ENCODE peak calls at places on chromosomes 3 and 15, in five cellular contexts. J, U, B, E and Y are unnamed samples.

GRCh38 chr3:112519424-112520001 is 20.2 kb upstream of the BTLA start:
- DNase-seq in U (peak; percentile 81), J (no peak), B (peak; percentile 29), E (no peak), Y (peak; percentile 33)

GRCh38 chr3:142027713-142028112 is 121.6 kb downstream of the TFDP2 start:
- DNase-seq in E (no peak), U (peak; percentile 80), J (no peak), B (no peak), Y (no peak)

GRCh38 chr15:57122080-57122845 is 203.8 kb downstream of the TCF12 start:
- DNase-seq in U (no peak), E (no peak), B (no peak), J (no peak), Y (no peak)

GRCh38 chr3:78927787-78928186 is 840.0 kb downstream of the ROBO1 start:
- DNase-seq in B (no peak), J (no peak), U (no peak), E (no peak), Y (no peak)

GRCh38 chr15:89201465-89202005 is 19.8 kb downstream of the RLBP1 start:
- DNase-seq in U (no peak), J (no peak), B (no peak), E (no peak), Y (no peak)

GRCh38 chr3:28575748-28576589 is 227.3 kb upstream of the AZI2 start:
- DNase-seq in U (no peak), J (peak; percentile 26), B (no peak), E (peak; percentile 15), Y (no peak)

GRCh38 chr15:98743177-98743576 is 94.8 kb downstream of the IGF1R start:
- DNase-seq in E (no peak), B (no peak), U (no peak), J (no peak), Y (no peak)

GRCh38 chr3:32296251-32297204 is 58.0 kb downstream of the CMTM8 start:
- DNase-seq in U (peak; percentile 68), J (peak; percentile 61), B (peak; percentile 82), E (peak; percentile 55), Y (peak; percentile 54)

GRCh38 chr3:141311496-141312358 is 56.6 kb upstream of the ZBTB38 start:
- DNase-seq in J (peak; percentile 99), E (peak; percentile 98), B (peak; percentile 97), U (peak; percentile 98), Y (peak; percentile 99)

GRCh38 chr3:65904016-65904415 is 134.7 kb downstream of the MAGI1 start:
- DNase-seq in E (no peak), U (no peak), J (no peak), B (no peak), Y (no peak)

GRCh38 chr3:152417181-152417580 is 148.5 kb downstream of the MBNL1 start:
- DNase-seq in J (no peak), U (no peak), B (no peak), E (no peak), Y (no peak)

GRCh38 chr3:168622795-168623194 is 527.1 kb upstream of the GOLIM4 start:
- DNase-seq in J (no peak), U (no peak), E (no peak), B (no peak), Y (no peak)

GRCh38 chr15:49855917-49856637 is 235.2 kb downstream of the DTWD1 start:
- DNase-seq in B (no peak), J (peak; percentile 22), E (no peak), U (no peak), Y (no peak)

DNA sequence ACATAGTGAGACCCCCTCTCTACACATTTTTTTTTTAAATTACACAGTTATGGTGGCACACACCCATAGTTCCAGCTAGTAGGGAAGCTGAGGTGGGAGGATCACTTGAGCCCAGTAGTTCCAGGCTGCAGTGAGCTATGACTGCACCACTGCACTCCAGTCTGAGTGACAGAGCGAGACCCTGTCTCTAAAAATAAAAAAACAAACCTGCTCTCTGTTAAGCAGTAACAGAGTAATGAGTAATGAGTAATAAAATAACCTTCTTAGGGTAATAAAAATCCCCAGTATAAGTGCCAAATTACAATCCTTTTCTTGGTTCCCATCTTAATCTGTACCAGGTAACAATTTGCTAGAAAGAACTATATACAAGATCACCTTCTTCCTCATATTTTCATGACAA is 65.9 kb upstream of the PLXND1 start:
- DNase-seq in B (no peak), J (no peak), U (no peak), E (no peak), Y (no peak)
- TF ChIP-seq CTCF in B (no peak), J (no peak), U (no peak), E (no peak), Y (no peak)

GRCh38 chr15:41017051-41017735 is 63.9 kb downstream of the CHAC1 start:
- DNase-seq in U (no peak), J (no peak), E (no peak), B (no peak), Y (no peak)

GRCh38 chr15:41020829-41021228 is 67.6 kb downstream of the CHAC1 start:
- DNase-seq in U (no peak), J (no peak), E (no peak), B (no peak), Y (no peak)

GRCh38 chr15:41019174-41019573 is 65.9 kb downstream of the CHAC1 start:
- DNase-seq in E (no peak), U (no peak), B (no peak), J (no peak), Y (no peak)

GRCh38 chr15:41020311-41020710 is 67.0 kb downstream of the CHAC1 start:
- DNase-seq in E (no peak), U (no peak), J (no peak), B (no peak), Y (no peak)

GRCh38 chr15:41018534-41018933 is 65.3 kb downstream of the CHAC1 start:
- DNase-seq in J (no peak), E (no peak), B (no peak), U (no peak), Y (peak; percentile 37)
- H3K36me3 ChIP-seq in J (peaks cover 78% of the 10 kb centered on the region), E (peaks cover 42% of the 10 kb centered on the region), B (peaks cover 89% of the 10 kb centered on the region), U (peaks cover 95% of the 10 kb centered on the region), Y (peaks cover 17% of the 10 kb centered on the region)

DNA sequence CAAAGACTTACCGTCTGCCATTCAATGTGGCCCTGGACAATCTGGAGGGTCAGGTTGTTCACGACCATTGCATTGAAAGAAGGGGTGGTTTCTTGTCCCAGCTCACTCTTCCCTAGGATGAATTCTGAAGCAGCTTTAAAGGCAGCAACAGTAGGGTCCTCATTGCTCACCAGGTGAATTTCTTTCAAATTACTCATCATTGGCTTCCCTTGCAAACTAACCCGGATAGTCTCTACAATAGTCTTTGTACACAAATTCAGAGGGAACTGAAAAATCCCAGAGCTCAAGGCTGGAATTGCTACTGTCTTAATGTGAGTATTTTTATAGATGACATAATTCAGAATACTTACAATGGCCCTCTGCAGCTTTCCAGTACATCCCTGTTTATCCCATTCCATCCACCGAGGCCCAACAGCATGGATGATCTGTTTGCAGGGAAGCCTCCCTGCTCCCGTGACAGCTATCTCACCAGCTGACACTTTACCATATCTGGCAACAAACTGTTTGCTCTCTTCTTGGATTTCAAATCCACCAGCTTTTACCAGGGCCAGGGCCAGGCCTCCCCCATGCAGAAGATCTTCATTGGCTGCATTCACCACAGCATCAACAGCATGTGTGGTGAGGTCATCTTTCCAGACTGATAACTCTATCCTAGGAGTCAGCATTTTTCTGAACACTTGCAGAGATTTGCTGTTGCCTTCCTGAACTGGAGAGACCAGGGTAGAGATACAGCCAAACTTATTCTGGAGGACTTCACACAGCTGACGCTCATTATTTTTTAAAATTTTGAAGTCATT is 8.6 kb downstream of the PARP9 start:
- DNase-seq in U (no peak), E (no peak), B (no peak), J (no peak), Y (no peak)
- H3K4me3 ChIP-seq in U (no peak overlapping the region), E (no peak overlapping the region), B (no peak overlapping the region), J (no peak overlapping the region), Y (no peak overlapping the region)

DNA sequence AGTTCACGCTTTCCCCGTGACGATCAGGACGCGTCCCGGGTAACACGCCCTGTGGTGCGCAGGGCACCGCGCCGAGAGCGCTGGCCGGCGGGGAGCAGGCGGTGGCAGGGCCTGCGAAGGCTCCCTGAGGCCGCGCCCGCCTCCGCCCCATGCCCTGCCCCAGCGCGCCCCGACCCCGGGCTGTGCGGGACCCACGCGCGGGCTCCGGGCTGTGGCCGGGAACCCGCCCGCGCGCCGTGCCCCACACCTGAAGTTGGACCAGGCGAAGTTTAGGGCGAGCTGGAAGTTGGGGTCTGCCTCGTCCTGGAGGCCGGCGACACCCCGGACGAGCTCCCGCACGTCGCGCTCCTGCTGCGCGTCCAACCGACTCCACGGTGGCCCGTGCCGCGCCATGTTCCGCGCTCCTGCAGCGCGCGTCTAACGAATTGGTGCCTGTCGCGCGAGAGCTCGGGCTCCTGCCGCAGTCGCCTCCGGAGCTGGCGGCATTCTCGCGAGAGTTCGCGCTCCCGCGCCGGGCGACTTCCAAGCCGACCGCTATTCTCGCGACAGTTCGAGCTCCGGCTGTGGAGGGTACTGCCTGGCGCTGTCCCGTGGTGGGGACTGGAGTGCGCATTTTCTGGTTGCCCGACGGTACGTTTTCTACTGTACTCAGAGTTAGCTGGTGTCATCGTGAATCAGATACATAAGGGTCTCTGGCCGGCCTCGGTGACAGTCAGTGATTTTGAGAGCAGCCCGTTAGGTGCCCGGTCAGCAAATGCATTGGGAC is at the start of gene TUBGCP5:
- DNase-seq in J (peak; percentile 98), B (peak; percentile 92), E (peak; percentile 98), U (peak; percentile 99), Y (peak; percentile 97)
- TF ChIP-seq CTCF in J (peak; percentile 38), B (peak; percentile 64), E (peak; percentile 69), U (peak; percentile 32), Y (peak; percentile 10)

DNA sequence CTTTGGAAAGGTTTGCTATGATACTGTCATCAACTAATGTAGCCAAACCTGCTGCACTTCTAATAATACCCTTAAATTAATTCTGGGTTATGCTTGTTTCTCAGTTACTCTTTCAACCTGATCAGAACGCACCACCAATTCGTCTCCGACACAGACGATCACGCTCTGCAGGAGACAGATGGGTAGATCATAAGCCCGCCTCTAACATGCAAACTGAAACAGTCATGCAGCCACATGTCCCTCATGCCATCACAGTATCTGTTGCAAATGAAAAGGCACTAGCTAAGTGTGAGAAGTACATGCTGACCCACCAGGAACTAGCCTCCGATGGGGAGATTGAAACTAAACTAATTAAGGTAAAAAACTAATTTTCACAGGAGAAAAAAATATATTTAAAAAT is 7.9 kb upstream of the RPLP1 start:
- DNase-seq in U (no peak), J (no peak), E (no peak), B (no peak), Y (no peak)
- H3K36me3 ChIP-seq in U (peaks cover 96% of the 10 kb centered on the region), J (no peaks in the 10 kb centered on the region), E (no peaks in the 10 kb centered on the region), B (peaks cover 89% of the 10 kb centered on the region), Y (no peaks in the 10 kb centered on the region)

GRCh38 chr3:53707222-53707621 is 139.0 kb downstream of the CHDH start:
- DNase-seq in B (no peak), J (no peak), U (no peak), E (no peak), Y (no peak)
- H3K4me3 ChIP-seq in B (no peak overlapping the region), J (no peak overlapping the region), U (no peak overlapping the region), E (no peak overlapping the region), Y (no peak overlapping the region)

GRCh38 chr3:136021798-136022197 is 56.3 kb downstream of the PPP2R3A start:
- DNase-seq in E (no peak), B (no peak), J (no peak), U (no peak), Y (no peak)
- TF ChIP-seq CTCF in E (no peak), B (no peak), J (no peak), U (no peak), Y (no peak)